ENCODE peak calls at places on chromosome 20, in seven cellular contexts. One of them, this sample, is unnamed.

GRCh38 chr20:38032585-38033329 is 499 bp downstream of the TTI1 start:
- DNase-seq in H9: no peak
- DNase-seq in cardiac fibroblast: peak
- DNase-seq in colonic mucosa: peak
- DNase-seq in dorsolateral prefrontal cortex: no peak
- DNase-seq in NB4: peak
- DNase-seq in activated CD8-positive, alpha-beta T cell treated with anti-CD3 and anti-CD28 coated beads for 36 hours: peak
- DNase-seq in this sample: no peak

GRCh38 chr20:57043091-57043490 is 223.3 kb downstream of the BMP7 start:
- DNase-seq in cardiac fibroblast: no peak
- DNase-seq in colonic mucosa: no peak
- DNase-seq in H9: no peak
- DNase-seq in activated CD8-positive, alpha-beta T cell treated with anti-CD3 and anti-CD28 coated beads for 36 hours: no peak
- DNase-seq in NB4: no peak
- DNase-seq in dorsolateral prefrontal cortex: no peak
- DNase-seq in this sample: no peak

GRCh38 chr20:23362392-23363256 is 642 bp downstream of the GZF1 start:
- DNase-seq in colonic mucosa: peak
- DNase-seq in cardiac fibroblast: peak
- DNase-seq in dorsolateral prefrontal cortex: no peak
- DNase-seq in H9: no peak
- DNase-seq in NB4: peak
- DNase-seq in activated CD8-positive, alpha-beta T cell treated with anti-CD3 and anti-CD28 coated beads for 36 hours: peak
- DNase-seq in this sample: no peak

GRCh38 chr20:57581202-57582028 is 20.5 kb downstream of the PCK1 start:
- DNase-seq in activated CD8-positive, alpha-beta T cell treated with anti-CD3 and anti-CD28 coated beads for 36 hours: no peak
- DNase-seq in cardiac fibroblast: no peak
- DNase-seq in NB4: peak
- DNase-seq in dorsolateral prefrontal cortex: no peak
- DNase-seq in colonic mucosa: no peak
- DNase-seq in H9: no peak
- DNase-seq in this sample: no peak

GRCh38 chr20:61698598-61698960 is 367.1 kb downstream of the TAF4 start:
- DNase-seq in activated CD8-positive, alpha-beta T cell treated with anti-CD3 and anti-CD28 coated beads for 36 hours: no peak
- DNase-seq in NB4: no peak
- DNase-seq in dorsolateral prefrontal cortex: no peak
- DNase-seq in colonic mucosa: no peak
- DNase-seq in cardiac fibroblast: no peak
- DNase-seq in H9: no peak
- DNase-seq in this sample: no peak

GRCh38 chr20:9021699-9022098 is 47.2 kb upstream of the PLCB4 start:
- DNase-seq in activated CD8-positive, alpha-beta T cell treated with anti-CD3 and anti-CD28 coated beads for 36 hours: no peak
- DNase-seq in dorsolateral prefrontal cortex: no peak
- DNase-seq in cardiac fibroblast: peak
- DNase-seq in NB4: no peak
- DNase-seq in colonic mucosa: no peak
- DNase-seq in H9: peak
- DNase-seq in this sample: no peak

GRCh38 chr20:25525857-25526256 is 59.5 kb downstream of the NINL start:
- DNase-seq in dorsolateral prefrontal cortex: no peak
- DNase-seq in colonic mucosa: no peak
- DNase-seq in H9: no peak
- DNase-seq in cardiac fibroblast: peak
- DNase-seq in NB4: peak
- DNase-seq in activated CD8-positive, alpha-beta T cell treated with anti-CD3 and anti-CD28 coated beads for 36 hours: no peak
- DNase-seq in this sample: no peak

GRCh38 chr20:2576317-2576727 is 39.9 kb downstream of the TMC2 start:
- DNase-seq in colonic mucosa: no peak
- DNase-seq in NB4: no peak
- DNase-seq in H9: no peak
- DNase-seq in cardiac fibroblast: no peak
- DNase-seq in dorsolateral prefrontal cortex: no peak
- DNase-seq in activated CD8-positive, alpha-beta T cell treated with anti-CD3 and anti-CD28 coated beads for 36 hours: no peak
- DNase-seq in this sample: no peak

GRCh38 chr20:24148372-24148771 is 159.8 kb upstream of the GGTLC1 start:
- DNase-seq in colonic mucosa: no peak
- DNase-seq in NB4: peak
- DNase-seq in dorsolateral prefrontal cortex: no peak
- DNase-seq in activated CD8-positive, alpha-beta T cell treated with anti-CD3 and anti-CD28 coated beads for 36 hours: peak
- DNase-seq in H9: no peak
- DNase-seq in cardiac fibroblast: no peak
- DNase-seq in this sample: no peak

GRCh38 chr20:35342154-35342769 is 50.0 kb upstream of the FAM83C start:
- DNase-seq in dorsolateral prefrontal cortex: no peak
- DNase-seq in cardiac fibroblast: peak
- DNase-seq in colonic mucosa: no peak
- DNase-seq in activated CD8-positive, alpha-beta T cell treated with anti-CD3 and anti-CD28 coated beads for 36 hours: no peak
- DNase-seq in NB4: peak
- DNase-seq in H9: peak
- DNase-seq in this sample: no peak

GRCh38 chr20:45892049-45892816 is 1.1 kb downstream of the CTSA start:
- DNase-seq in activated CD8-positive, alpha-beta T cell treated with anti-CD3 and anti-CD28 coated beads for 36 hours: no peak
- DNase-seq in cardiac fibroblast: peak
- DNase-seq in H9: no peak
- DNase-seq in colonic mucosa: peak
- DNase-seq in NB4: peak
- DNase-seq in dorsolateral prefrontal cortex: no peak
- DNase-seq in this sample: no peak

GRCh38 chr20:48404598-48404997 is 423.2 kb downstream of the PREX1 start:
- DNase-seq in NB4: peak
- DNase-seq in dorsolateral prefrontal cortex: no peak
- DNase-seq in colonic mucosa: no peak
- DNase-seq in H9: no peak
- DNase-seq in activated CD8-positive, alpha-beta T cell treated with anti-CD3 and anti-CD28 coated beads for 36 hours: peak
- DNase-seq in cardiac fibroblast: no peak
- DNase-seq in this sample: peak

GRCh38 chr20:48407710-48408109 is 420.1 kb downstream of the PREX1 start:
- DNase-seq in H9: no peak
- DNase-seq in NB4: no peak
- DNase-seq in dorsolateral prefrontal cortex: no peak
- DNase-seq in colonic mucosa: no peak
- DNase-seq in cardiac fibroblast: no peak
- DNase-seq in activated CD8-positive, alpha-beta T cell treated with anti-CD3 and anti-CD28 coated beads for 36 hours: no peak
- DNase-seq in this sample: no peak

GRCh38 chr20:48406462-48407235 is 421.1 kb downstream of the PREX1 start:
- DNase-seq in colonic mucosa: no peak
- DNase-seq in NB4: peak
- DNase-seq in activated CD8-positive, alpha-beta T cell treated with anti-CD3 and anti-CD28 coated beads for 36 hours: peak
- DNase-seq in cardiac fibroblast: no peak
- DNase-seq in H9: no peak
- DNase-seq in dorsolateral prefrontal cortex: peak
- DNase-seq in this sample: no peak

GRCh38 chr20:48403362-48403761 is 424.4 kb downstream of the PREX1 start:
- DNase-seq in cardiac fibroblast: no peak
- DNase-seq in NB4: no peak
- DNase-seq in activated CD8-positive, alpha-beta T cell treated with anti-CD3 and anti-CD28 coated beads for 36 hours: no peak
- DNase-seq in dorsolateral prefrontal cortex: no peak
- DNase-seq in H9: no peak
- DNase-seq in colonic mucosa: no peak
- DNase-seq in this sample: no peak

DNA sequence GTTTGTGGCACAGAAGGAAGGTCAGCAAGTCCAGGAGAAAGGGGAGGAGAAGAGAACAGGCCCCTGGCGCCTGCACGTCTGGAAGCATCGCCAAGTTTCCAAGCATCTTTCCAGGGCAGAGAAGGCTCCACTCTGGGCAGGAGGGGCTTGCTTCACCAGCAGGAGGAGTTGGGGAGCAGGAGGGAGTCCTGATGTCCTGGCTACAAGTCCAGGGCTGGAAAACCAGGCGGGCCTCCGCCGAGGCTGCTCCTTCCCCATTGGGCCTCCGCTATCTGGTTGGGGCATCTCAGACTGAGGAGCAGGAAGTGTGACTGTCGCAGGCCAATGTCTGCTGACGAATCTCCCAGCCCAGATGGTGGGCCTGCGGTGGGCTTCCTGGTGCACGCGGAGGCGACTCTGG is 421.9 kb downstream of the PREX1 start:
- DNase-seq in cardiac fibroblast: no peak
- DNase-seq in colonic mucosa: no peak
- DNase-seq in dorsolateral prefrontal cortex: no peak
- DNase-seq in activated CD8-positive, alpha-beta T cell treated with anti-CD3 and anti-CD28 coated beads for 36 hours: peak
- DNase-seq in H9: peak
- DNase-seq in NB4: no peak
- DNase-seq in this sample: no peak
- TF ChIP-seq CTCF in cardiac fibroblast: no peak
- TF ChIP-seq CTCF in colonic mucosa: no peak
- TF ChIP-seq CTCF in dorsolateral prefrontal cortex: no peak
- TF ChIP-seq CTCF in activated CD8-positive, alpha-beta T cell treated with anti-CD3 and anti-CD28 coated beads for 36 hours: no peak
- TF ChIP-seq CTCF in H9: peak
- TF ChIP-seq CTCF in NB4: no peak
- TF ChIP-seq CTCF in this sample: no peak

GRCh38 chr20:1364106-1364505 is 28.7 kb downstream of the FKBP1A start:
- DNase-seq in colonic mucosa: no peak
- DNase-seq in activated CD8-positive, alpha-beta T cell treated with anti-CD3 and anti-CD28 coated beads for 36 hours: peak
- DNase-seq in NB4: no peak
- DNase-seq in cardiac fibroblast: no peak
- DNase-seq in dorsolateral prefrontal cortex: no peak
- DNase-seq in H9: no peak
- DNase-seq in this sample: no peak

GRCh38 chr20:1363522-1363921 is 29.3 kb downstream of the FKBP1A start:
- DNase-seq in activated CD8-positive, alpha-beta T cell treated with anti-CD3 and anti-CD28 coated beads for 36 hours: no peak
- DNase-seq in cardiac fibroblast: no peak
- DNase-seq in dorsolateral prefrontal cortex: no peak
- DNase-seq in H9: no peak
- DNase-seq in colonic mucosa: no peak
- DNase-seq in NB4: no peak
- DNase-seq in this sample: no peak

GRCh38 chr20:1357921-1358671 is 29.2 kb upstream of the SDCBP2 start:
- DNase-seq in H9: no peak
- DNase-seq in cardiac fibroblast: peak
- DNase-seq in NB4: no peak
- DNase-seq in colonic mucosa: no peak
- DNase-seq in dorsolateral prefrontal cortex: no peak
- DNase-seq in activated CD8-positive, alpha-beta T cell treated with anti-CD3 and anti-CD28 coated beads for 36 hours: peak
- DNase-seq in this sample: no peak

GRCh38 chr20:1362484-1362883 is 30.4 kb downstream of the FKBP1A start:
- DNase-seq in cardiac fibroblast: no peak
- DNase-seq in NB4: no peak
- DNase-seq in activated CD8-positive, alpha-beta T cell treated with anti-CD3 and anti-CD28 coated beads for 36 hours: peak
- DNase-seq in H9: no peak
- DNase-seq in colonic mucosa: no peak
- DNase-seq in dorsolateral prefrontal cortex: no peak
- DNase-seq in this sample: no peak

DNA sequence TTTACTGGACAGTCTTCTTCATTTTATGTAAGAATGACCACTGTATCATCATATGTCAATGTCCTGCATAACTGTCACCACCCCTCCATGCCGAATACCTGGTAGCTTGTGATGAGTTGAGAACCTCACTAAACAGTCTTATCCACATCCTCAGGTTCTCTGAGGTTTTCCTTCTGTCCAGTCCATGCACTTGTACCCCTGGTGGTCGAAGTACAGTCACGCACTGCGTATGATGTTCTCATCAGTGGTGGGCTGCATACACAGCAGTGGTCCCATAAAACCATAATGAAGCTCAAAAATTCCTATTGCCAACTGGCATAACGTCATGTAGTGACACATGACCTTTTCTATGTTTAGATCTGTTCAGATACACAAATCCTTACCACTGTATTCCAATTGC is 31.2 kb upstream of the SDCBP2 start:
- DNase-seq in cardiac fibroblast: no peak
- DNase-seq in dorsolateral prefrontal cortex: no peak
- DNase-seq in activated CD8-positive, alpha-beta T cell treated with anti-CD3 and anti-CD28 coated beads for 36 hours: no peak
- DNase-seq in NB4: no peak
- DNase-seq in H9: no peak
- DNase-seq in colonic mucosa: no peak
- DNase-seq in this sample: no peak
- TF ChIP-seq CTCF in cardiac fibroblast: peak
- TF ChIP-seq CTCF in dorsolateral prefrontal cortex: no peak
- TF ChIP-seq CTCF in activated CD8-positive, alpha-beta T cell treated with anti-CD3 and anti-CD28 coated beads for 36 hours: no peak
- TF ChIP-seq CTCF in NB4: no peak
- TF ChIP-seq CTCF in H9: no peak
- TF ChIP-seq CTCF in colonic mucosa: no peak
- TF ChIP-seq CTCF in this sample: no peak

GRCh38 chr20:426564-426963 is 18.5 kb downstream of the RBCK1 start:
- DNase-seq in H9: no peak
- DNase-seq in colonic mucosa: no peak
- DNase-seq in cardiac fibroblast: no peak
- DNase-seq in activated CD8-positive, alpha-beta T cell treated with anti-CD3 and anti-CD28 coated beads for 36 hours: no peak
- DNase-seq in dorsolateral prefrontal cortex: no peak
- DNase-seq in NB4: no peak
- DNase-seq in this sample: no peak
- TF ChIP-seq CTCF in H9: no peak
- TF ChIP-seq CTCF in colonic mucosa: no peak
- TF ChIP-seq CTCF in cardiac fibroblast: no peak
- TF ChIP-seq CTCF in activated CD8-positive, alpha-beta T cell treated with anti-CD3 and anti-CD28 coated beads for 36 hours: no peak
- TF ChIP-seq CTCF in dorsolateral prefrontal cortex: no peak
- TF ChIP-seq CTCF in NB4: no peak
- TF ChIP-seq CTCF in this sample: no peak

GRCh38 chr20:63521602-63522001 is 1.0 kb downstream of the PPDPF start:
- DNase-seq in colonic mucosa: no peak
- DNase-seq in dorsolateral prefrontal cortex: no peak
- DNase-seq in activated CD8-positive, alpha-beta T cell treated with anti-CD3 and anti-CD28 coated beads for 36 hours: no peak
- DNase-seq in H9: peak
- DNase-seq in cardiac fibroblast: no peak
- DNase-seq in NB4: no peak
- DNase-seq in this sample: no peak

GRCh38 chr20:63522091-63522868 is 1.7 kb downstream of the PPDPF start:
- DNase-seq in H9: no peak
- DNase-seq in dorsolateral prefrontal cortex: no peak
- DNase-seq in cardiac fibroblast: no peak
- DNase-seq in colonic mucosa: no peak
- DNase-seq in activated CD8-positive, alpha-beta T cell treated with anti-CD3 and anti-CD28 coated beads for 36 hours: no peak
- DNase-seq in NB4: no peak
- DNase-seq in this sample: no peak

GRCh38 chr20:63520594-63520938 is at the start of gene PPDPF:
- DNase-seq in cardiac fibroblast: peak
- DNase-seq in NB4: no peak
- DNase-seq in activated CD8-positive, alpha-beta T cell treated with anti-CD3 and anti-CD28 coated beads for 36 hours: peak
- DNase-seq in colonic mucosa: peak
- DNase-seq in dorsolateral prefrontal cortex: peak
- DNase-seq in H9: no peak
- DNase-seq in this sample: peak

GRCh38 chr20:63519765-63520593 is 586 bp upstream of the PPDPF start:
- DNase-seq in colonic mucosa: peak
- DNase-seq in H9: peak
- DNase-seq in NB4: no peak
- DNase-seq in activated CD8-positive, alpha-beta T cell treated with anti-CD3 and anti-CD28 coated beads for 36 hours: peak
- DNase-seq in dorsolateral prefrontal cortex: no peak
- DNase-seq in cardiac fibroblast: peak
- DNase-seq in this sample: peak

DNA sequence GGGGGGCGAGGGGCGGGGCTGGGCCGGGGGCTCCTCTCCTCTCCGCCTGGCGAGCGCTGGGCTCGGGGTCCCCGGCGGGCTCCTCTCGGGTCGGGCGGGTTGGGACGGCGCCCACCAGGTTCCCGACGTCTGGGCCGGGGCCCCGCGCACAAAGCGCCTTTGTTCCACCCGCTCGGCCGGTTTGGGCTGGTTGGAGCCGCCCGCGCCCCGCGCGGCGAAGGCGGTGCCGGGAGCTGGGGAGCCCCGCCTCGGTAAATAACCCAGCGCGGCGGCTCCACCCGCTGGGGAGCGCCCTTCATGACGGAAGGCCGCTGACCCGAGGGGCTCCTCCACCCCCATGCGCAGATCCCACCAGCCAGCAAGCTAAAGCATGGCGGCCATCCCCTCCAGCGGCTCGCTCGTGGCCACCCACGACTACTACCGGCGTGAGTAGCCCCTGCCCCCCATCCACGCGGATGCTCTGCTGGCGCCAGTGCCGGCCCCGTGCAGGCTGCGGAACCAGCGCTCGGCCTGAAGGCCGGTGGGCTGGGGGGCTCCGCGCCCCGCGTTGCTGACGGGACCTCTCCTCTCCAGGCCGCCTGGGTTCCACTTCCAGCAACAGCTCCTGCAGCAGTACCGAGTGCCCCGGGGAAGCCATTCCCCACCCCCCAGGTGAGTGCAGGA is 505 bp downstream of the PPDPF start:
- DNase-seq in dorsolateral prefrontal cortex: peak
- DNase-seq in H9: peak
- DNase-seq in NB4: no peak
- DNase-seq in colonic mucosa: peak
- DNase-seq in cardiac fibroblast: peak
- DNase-seq in activated CD8-positive, alpha-beta T cell treated with anti-CD3 and anti-CD28 coated beads for 36 hours: peak
- DNase-seq in this sample: peak
- TF ChIP-seq CTCF in dorsolateral prefrontal cortex: peak
- TF ChIP-seq CTCF in H9: no peak
- TF ChIP-seq CTCF in NB4: no peak
- TF ChIP-seq CTCF in colonic mucosa: no peak
- TF ChIP-seq CTCF in cardiac fibroblast: no peak
- TF ChIP-seq CTCF in activated CD8-positive, alpha-beta T cell treated with anti-CD3 and anti-CD28 coated beads for 36 hours: no peak
- TF ChIP-seq CTCF in this sample: peak